ENCODE peak calls at places on chromosomes 2 and 18, in six cellular contexts. G is PC-3; K is T-helper 17 cell; S is stimulated activated CD8-positive, alpha-beta memory T cell treated with anti-CD3 and anti-CD28 coated beads, Interleukin-7, amount 100 ng/mL, for 1 hour; I is HuH-7.5; Z is heart left ventricle. P is an unnamed sample.

GRCh38 chr2:127007652-127008051 is 99.3 kb downstream of the BIN1 start:
- DNase-seq in I (no peak), S (no peak), K (no peak), Z (no peak), G (peak; percentile 75), P (no peak)

GRCh38 chr2:99139003-99139402 is 2.5 kb upstream of the C2orf15 start:
- DNase-seq in S (no peak), Z (no peak), G (no peak), K (no peak), I (no peak), P (no peak)

GRCh38 chr2:55418072-55418471 is 1.6 kb downstream of the CCDC88A start:
- DNase-seq in K (no peak), I (no peak), Z (no peak), S (no peak), G (no peak), P (no peak)

GRCh38 chr2:218691234-218691633 is 19.3 kb downstream of the STK36 start:
- DNase-seq in G (peak; percentile 19), I (no peak), S (no peak), K (no peak), Z (no peak), P (no peak)

GRCh38 chr2:33426666-33427231 is 49.7 kb upstream of the RASGRP3 start:
- DNase-seq in I (peak; percentile 31), K (no peak), S (no peak), Z (peak; percentile 66), G (peak; percentile 38), P (no peak)

GRCh38 chr2:74379851-74380789 is at the start of gene DCTN1:
- DNase-seq in I (peak; percentile 38), K (no peak), S (no peak), Z (peak; percentile 57), G (no peak), P (peak; percentile 35)

GRCh38 chr18:40867452-40867851 is 1087.6 kb upstream of the PIK3C3 start:
- DNase-seq in Z (no peak), K (no peak), S (no peak), G (peak; percentile 46), I (no peak), P (no peak)

GRCh38 chr2:14516844-14517243 is 115.7 kb upstream of the LRATD1 start:
- DNase-seq in K (no peak), S (no peak), Z (no peak), G (peak; percentile 97), I (no peak), P (no peak)

GRCh38 chr2:191010887-191011885 is 2.8 kb downstream of the STAT1 start:
- DNase-seq in S (no peak), K (no peak), I (no peak), Z (no peak), G (no peak), P (no peak)

GRCh38 chr2:127622561-127623387 is 23.2 kb upstream of the GPR17 start:
- DNase-seq in I (no peak), S (no peak), Z (peak; percentile 30), G (no peak), K (no peak), P (no peak)

GRCh38 chr2:57906152-57906732 is 140.4 kb upstream of the VRK2 start:
- DNase-seq in I (peak; percentile 18), G (peak; percentile 82), Z (no peak), K (no peak), S (no peak), P (peak; percentile 16)

GRCh38 chr18:76679877-76680276 is 142.5 kb upstream of the ZNF236 start:
- DNase-seq in K (no peak), Z (no peak), S (no peak), G (no peak), I (no peak), P (peak; percentile 63)

GRCh38 chr2:38406597-38407110 is 29.6 kb upstream of the ATL2 start:
- DNase-seq in Z (peak; percentile 36), K (no peak), I (no peak), G (no peak), S (no peak), P (peak; percentile 79)